ENCODE peak calls at places on chromosome 3, in eight cellular contexts. One of them, this sample, is unnamed. For H3K36me3, the result is how much of the 10 kb centered on the place peaks cover.

GRCh38 chr3:126866175-126866759 is 116.6 kb upstream of the PLXNA1 start:
- DNase-seq in tibial artery: no peak
- DNase-seq in GM23338: no peak
- DNase-seq in brain microvascular endothelial cell: no peak
- DNase-seq in suprapubic skin: no peak
- DNase-seq in CD8-positive, alpha-beta T cell: no peak
- DNase-seq in HCT116: no peak
- DNase-seq in thoracic aorta: no peak
- DNase-seq in this sample: no peak

GRCh38 chr3:141049681-141050080 is 1.5 kb upstream of the SPSB4 start:
- DNase-seq in GM23338: peak
- DNase-seq in tibial artery: no peak
- DNase-seq in HCT116: no peak
- DNase-seq in thoracic aorta: no peak
- DNase-seq in brain microvascular endothelial cell: no peak
- DNase-seq in suprapubic skin: no peak
- DNase-seq in CD8-positive, alpha-beta T cell: no peak
- DNase-seq in this sample: no peak

GRCh38 chr3:179146911-179147570 is 1.1 kb upstream of the PIK3CA start:
- DNase-seq in thoracic aorta: no peak
- DNase-seq in brain microvascular endothelial cell: peak
- DNase-seq in GM23338: peak
- DNase-seq in tibial artery: no peak
- DNase-seq in suprapubic skin: no peak
- DNase-seq in CD8-positive, alpha-beta T cell: peak
- DNase-seq in HCT116: peak
- DNase-seq in this sample: no peak

GRCh38 chr3:16400143-16400935 is 113.2 kb downstream of the RFTN1 start:
- DNase-seq in GM23338: no peak
- DNase-seq in tibial artery: no peak
- DNase-seq in suprapubic skin: no peak
- DNase-seq in brain microvascular endothelial cell: no peak
- DNase-seq in CD8-positive, alpha-beta T cell: no peak
- DNase-seq in thoracic aorta: no peak
- DNase-seq in HCT116: no peak
- DNase-seq in this sample: no peak

GRCh38 chr3:56775931-56776461 is 25.8 kb downstream of the ARHGEF3 start:
- DNase-seq in HCT116: no peak
- DNase-seq in suprapubic skin: no peak
- DNase-seq in thoracic aorta: no peak
- DNase-seq in tibial artery: no peak
- DNase-seq in CD8-positive, alpha-beta T cell: no peak
- DNase-seq in brain microvascular endothelial cell: no peak
- DNase-seq in GM23338: no peak
- DNase-seq in this sample: no peak

GRCh38 chr3:177053107-177053506 is 144.2 kb downstream of the TBL1XR1 start:
- DNase-seq in GM23338: no peak
- DNase-seq in tibial artery: no peak
- DNase-seq in HCT116: no peak
- DNase-seq in CD8-positive, alpha-beta T cell: no peak
- DNase-seq in brain microvascular endothelial cell: no peak
- DNase-seq in suprapubic skin: no peak
- DNase-seq in thoracic aorta: no peak
- DNase-seq in this sample: no peak

GRCh38 chr3:66033241-66034138 is 5.2 kb downstream of the MAGI1 start:
- DNase-seq in brain microvascular endothelial cell: no peak
- DNase-seq in thoracic aorta: no peak
- DNase-seq in GM23338: no peak
- DNase-seq in CD8-positive, alpha-beta T cell: no peak
- DNase-seq in suprapubic skin: no peak
- DNase-seq in HCT116: no peak
- DNase-seq in tibial artery: no peak
- DNase-seq in this sample: no peak

GRCh38 chr3:50408445-50408953 is 49.2 kb upstream of the TMEM115 start:
- DNase-seq in GM23338: no peak
- DNase-seq in suprapubic skin: no peak
- DNase-seq in brain microvascular endothelial cell: no peak
- DNase-seq in HCT116: no peak
- DNase-seq in tibial artery: no peak
- DNase-seq in thoracic aorta: no peak
- DNase-seq in CD8-positive, alpha-beta T cell: no peak
- DNase-seq in this sample: no peak

GRCh38 chr3:140595295-140595694 is 82.6 kb upstream of the TRIM42 start:
- DNase-seq in thoracic aorta: no peak
- DNase-seq in GM23338: no peak
- DNase-seq in tibial artery: no peak
- DNase-seq in HCT116: no peak
- DNase-seq in brain microvascular endothelial cell: peak
- DNase-seq in CD8-positive, alpha-beta T cell: no peak
- DNase-seq in suprapubic skin: no peak
- DNase-seq in this sample: no peak

GRCh38 chr3:109005443-109005842 is 51.8 kb upstream of the GUCA1C start:
- DNase-seq in suprapubic skin: no peak
- DNase-seq in tibial artery: no peak
- DNase-seq in GM23338: peak
- DNase-seq in thoracic aorta: no peak
- DNase-seq in HCT116: no peak
- DNase-seq in CD8-positive, alpha-beta T cell: no peak
- DNase-seq in brain microvascular endothelial cell: no peak
- DNase-seq in this sample: no peak

GRCh38 chr3:188978772-188979171 is 193.0 kb upstream of the TPRG1 start:
- DNase-seq in tibial artery: no peak
- DNase-seq in brain microvascular endothelial cell: peak
- DNase-seq in CD8-positive, alpha-beta T cell: no peak
- DNase-seq in HCT116: no peak
- DNase-seq in thoracic aorta: no peak
- DNase-seq in suprapubic skin: no peak
- DNase-seq in GM23338: peak
- DNase-seq in this sample: no peak

GRCh38 chr3:193905993-193906396 is 230.0 kb upstream of the HES1 start:
- DNase-seq in GM23338: peak
- DNase-seq in thoracic aorta: no peak
- DNase-seq in HCT116: no peak
- DNase-seq in suprapubic skin: no peak
- DNase-seq in CD8-positive, alpha-beta T cell: no peak
- DNase-seq in brain microvascular endothelial cell: no peak
- DNase-seq in tibial artery: no peak
- DNase-seq in this sample: no peak

GRCh38 chr3:37262816-37263393 is 88.5 kb upstream of the LRRFIP2 start:
- DNase-seq in HCT116: no peak
- DNase-seq in tibial artery: no peak
- DNase-seq in CD8-positive, alpha-beta T cell: no peak
- DNase-seq in thoracic aorta: no peak
- DNase-seq in brain microvascular endothelial cell: peak
- DNase-seq in GM23338: no peak
- DNase-seq in suprapubic skin: no peak
- DNase-seq in this sample: no peak

GRCh38 chr3:56347219-56347871 is 120.9 kb downstream of the ERC2 start:
- DNase-seq in GM23338: peak
- DNase-seq in CD8-positive, alpha-beta T cell: no peak
- DNase-seq in tibial artery: no peak
- DNase-seq in brain microvascular endothelial cell: no peak
- DNase-seq in thoracic aorta: no peak
- DNase-seq in suprapubic skin: no peak
- DNase-seq in HCT116: no peak
- DNase-seq in this sample: no peak

GRCh38 chr3:195410546-195410945 is 32.3 kb downstream of the ACAP2 start:
- DNase-seq in tibial artery: no peak
- DNase-seq in CD8-positive, alpha-beta T cell: no peak
- DNase-seq in GM23338: peak
- DNase-seq in HCT116: no peak
- DNase-seq in suprapubic skin: no peak
- DNase-seq in brain microvascular endothelial cell: no peak
- DNase-seq in thoracic aorta: no peak
- DNase-seq in this sample: no peak

GRCh38 chr3:136381051-136381450 is 130.9 kb downstream of the PCCB start:
- DNase-seq in brain microvascular endothelial cell: no peak
- DNase-seq in GM23338: no peak
- DNase-seq in thoracic aorta: no peak
- DNase-seq in HCT116: no peak
- DNase-seq in CD8-positive, alpha-beta T cell: no peak
- DNase-seq in suprapubic skin: no peak
- DNase-seq in tibial artery: no peak
- DNase-seq in this sample: no peak

GRCh38 chr3:124660606-124661005 is 69.6 kb upstream of the UMPS start:
- DNase-seq in HCT116: no peak
- DNase-seq in GM23338: no peak
- DNase-seq in tibial artery: no peak
- DNase-seq in brain microvascular endothelial cell: no peak
- DNase-seq in thoracic aorta: no peak
- DNase-seq in CD8-positive, alpha-beta T cell: no peak
- DNase-seq in suprapubic skin: no peak
- DNase-seq in this sample: no peak

GRCh38 chr3:36923523-36923943 is 21.3 kb downstream of the TRANK1 start:
- DNase-seq in GM23338: peak
- DNase-seq in suprapubic skin: no peak
- DNase-seq in thoracic aorta: no peak
- DNase-seq in brain microvascular endothelial cell: no peak
- DNase-seq in tibial artery: no peak
- DNase-seq in CD8-positive, alpha-beta T cell: no peak
- DNase-seq in HCT116: no peak
- DNase-seq in this sample: no peak

GRCh38 chr3:95399580-95399979 is 1336.7 kb downstream of the NSUN3 start:
- DNase-seq in suprapubic skin: no peak
- DNase-seq in tibial artery: no peak
- DNase-seq in CD8-positive, alpha-beta T cell: no peak
- DNase-seq in HCT116: no peak
- DNase-seq in brain microvascular endothelial cell: no peak
- DNase-seq in GM23338: no peak
- DNase-seq in thoracic aorta: no peak
- DNase-seq in this sample: no peak

DNA sequence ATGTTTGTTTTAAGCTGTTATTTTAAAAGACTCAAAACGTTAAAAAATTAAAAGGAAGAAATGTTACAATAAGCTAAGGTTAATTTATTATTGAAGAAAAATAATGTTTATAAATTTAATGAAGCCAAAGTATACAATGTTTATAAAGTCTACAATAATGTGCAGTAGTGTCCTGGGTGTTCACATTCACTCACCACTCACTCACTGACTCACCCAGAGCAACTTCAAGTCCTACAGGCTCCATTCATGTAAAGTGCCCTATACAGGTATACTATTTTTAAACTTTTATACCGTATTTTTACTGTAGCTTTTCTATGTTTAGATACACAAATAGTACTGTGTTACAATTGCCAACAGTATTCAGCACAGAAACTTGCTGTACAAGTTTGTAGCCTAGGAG is 55.2 kb downstream of the COL8A1 start:
- DNase-seq in thoracic aorta: no peak
- DNase-seq in CD8-positive, alpha-beta T cell: no peak
- DNase-seq in brain microvascular endothelial cell: no peak
- DNase-seq in tibial artery: no peak
- DNase-seq in suprapubic skin: no peak
- DNase-seq in HCT116: no peak
- DNase-seq in GM23338: no peak
- DNase-seq in this sample: no peak
- TF ChIP-seq CTCF in thoracic aorta: no peak
- TF ChIP-seq CTCF in CD8-positive, alpha-beta T cell: no peak
- TF ChIP-seq CTCF in brain microvascular endothelial cell: no peak
- TF ChIP-seq CTCF in tibial artery: no peak
- TF ChIP-seq CTCF in suprapubic skin: no peak
- TF ChIP-seq CTCF in HCT116: no peak
- TF ChIP-seq CTCF in GM23338: no peak
- TF ChIP-seq CTCF in this sample: no peak

DNA sequence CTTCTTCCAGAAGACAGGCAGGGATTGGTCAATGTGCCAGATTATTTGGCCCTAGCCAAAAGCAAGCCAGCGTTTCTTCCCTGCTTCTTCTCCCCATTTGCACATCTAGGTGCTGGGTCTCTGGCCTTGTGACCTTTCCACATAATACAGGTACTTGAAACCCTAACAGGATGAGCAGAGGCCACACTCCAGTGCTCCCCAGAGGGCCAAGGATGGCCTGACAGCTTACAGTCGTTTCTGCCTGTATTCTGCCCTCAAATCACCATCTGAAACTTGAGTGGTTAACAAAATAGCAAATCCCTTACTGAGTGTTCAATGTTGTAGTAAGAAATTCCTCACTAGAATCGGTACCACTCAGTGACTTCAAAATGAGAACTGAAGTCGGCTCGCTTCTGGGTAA is 29.1 kb downstream of the MKRN2 start:
- DNase-seq in tibial artery: no peak
- DNase-seq in GM23338: no peak
- DNase-seq in suprapubic skin: no peak
- DNase-seq in CD8-positive, alpha-beta T cell: no peak
- DNase-seq in brain microvascular endothelial cell: no peak
- DNase-seq in HCT116: no peak
- DNase-seq in thoracic aorta: no peak
- DNase-seq in this sample: no peak
- H3K36me3 ChIP-seq in tibial artery: half or more
- H3K36me3 ChIP-seq in GM23338: under half
- H3K36me3 ChIP-seq in suprapubic skin: half or more
- H3K36me3 ChIP-seq in CD8-positive, alpha-beta T cell: half or more
- H3K36me3 ChIP-seq in brain microvascular endothelial cell: half or more
- H3K36me3 ChIP-seq in HCT116: half or more
- H3K36me3 ChIP-seq in thoracic aorta: half or more
- H3K36me3 ChIP-seq in this sample: under half

GRCh38 chr3:172343117-172343516 is 105.1 kb downstream of the GHSR start:
- DNase-seq in brain microvascular endothelial cell: no peak
- DNase-seq in HCT116: no peak
- DNase-seq in CD8-positive, alpha-beta T cell: no peak
- DNase-seq in suprapubic skin: no peak
- DNase-seq in thoracic aorta: no peak
- DNase-seq in tibial artery: no peak
- DNase-seq in GM23338: no peak
- DNase-seq in this sample: no peak

GRCh38 chr3:172342097-172342659 is 106.1 kb downstream of the GHSR start:
- DNase-seq in HCT116: no peak
- DNase-seq in suprapubic skin: no peak
- DNase-seq in thoracic aorta: no peak
- DNase-seq in tibial artery: no peak
- DNase-seq in CD8-positive, alpha-beta T cell: no peak
- DNase-seq in GM23338: no peak
- DNase-seq in brain microvascular endothelial cell: no peak
- DNase-seq in this sample: no peak

GRCh38 chr3:172343979-172344378 is 104.3 kb downstream of the GHSR start:
- DNase-seq in HCT116: no peak
- DNase-seq in thoracic aorta: no peak
- DNase-seq in GM23338: no peak
- DNase-seq in CD8-positive, alpha-beta T cell: no peak
- DNase-seq in brain microvascular endothelial cell: no peak
- DNase-seq in tibial artery: no peak
- DNase-seq in suprapubic skin: no peak
- DNase-seq in this sample: no peak

GRCh38 chr3:172339892-172340291 is 108.4 kb downstream of the GHSR start:
- DNase-seq in brain microvascular endothelial cell: no peak
- DNase-seq in GM23338: no peak
- DNase-seq in thoracic aorta: no peak
- DNase-seq in CD8-positive, alpha-beta T cell: no peak
- DNase-seq in suprapubic skin: no peak
- DNase-seq in tibial artery: no peak
- DNase-seq in HCT116: no peak
- DNase-seq in this sample: no peak

GRCh38 chr3:172341482-172342059 is 106.7 kb downstream of the GHSR start:
- DNase-seq in brain microvascular endothelial cell: no peak
- DNase-seq in tibial artery: no peak
- DNase-seq in thoracic aorta: no peak
- DNase-seq in GM23338: peak
- DNase-seq in suprapubic skin: no peak
- DNase-seq in CD8-positive, alpha-beta T cell: peak
- DNase-seq in HCT116: peak
- DNase-seq in this sample: peak
- TF ChIP-seq CTCF in brain microvascular endothelial cell: peak
- TF ChIP-seq CTCF in tibial artery: peak
- TF ChIP-seq CTCF in thoracic aorta: peak
- TF ChIP-seq CTCF in GM23338: peak
- TF ChIP-seq CTCF in suprapubic skin: peak
- TF ChIP-seq CTCF in CD8-positive, alpha-beta T cell: peak
- TF ChIP-seq CTCF in HCT116: peak
- TF ChIP-seq CTCF in this sample: peak

GRCh38 chr3:45706133-45706808 is 17.1 kb downstream of the SACM1L start:
- DNase-seq in tibial artery: no peak
- DNase-seq in HCT116: no peak
- DNase-seq in brain microvascular endothelial cell: no peak
- DNase-seq in GM23338: no peak
- DNase-seq in thoracic aorta: no peak
- DNase-seq in CD8-positive, alpha-beta T cell: no peak
- DNase-seq in suprapubic skin: no peak
- DNase-seq in this sample: no peak
- H3K36me3 ChIP-seq in tibial artery: half or more
- H3K36me3 ChIP-seq in HCT116: under half
- H3K36me3 ChIP-seq in brain microvascular endothelial cell: under half
- H3K36me3 ChIP-seq in GM23338: under half
- H3K36me3 ChIP-seq in thoracic aorta: under half
- H3K36me3 ChIP-seq in CD8-positive, alpha-beta T cell: under half
- H3K36me3 ChIP-seq in suprapubic skin: under half
- H3K36me3 ChIP-seq in this sample: under half